ENCODE peak calls at places on chromosomes 2 and 18, in eight cellular contexts. D is activated effector memory CD4-positive, alpha-beta T cell treated with Interleukin-2 at 50 U/mL for 16 hours; R is cardiac muscle cell; U is activated naive CD4-positive, alpha-beta T cell treated with anti-CD3 and anti-CD28 coated beads for 36 hours; A is D341Med; Q is NCI-H226; G is naive B cell; Y is WTC11. N is an unnamed sample.

GRCh38 chr2:39608690-39609457 is 56.8 kb upstream of the TMEM178A start:
- DNase-seq in D (no peak), R (peak; percentile 43), U (no peak), A (no peak), Q (no peak), G (no peak), Y (no peak), N (no peak)

GRCh38 chr2:16709769-16710168 is 44.1 kb upstream of the CYRIA start:
- DNase-seq in D (no peak), R (no peak), U (no peak), A (no peak), Q (no peak), G (no peak), Y (no peak), N (no peak)

GRCh38 chr2:197179744-197180498 is 130.7 kb downstream of the ANKRD44 start:
- DNase-seq in D (no peak), R (peak; percentile 63), U (no peak), A (no peak), Q (no peak), G (no peak), Y (no peak), N (no peak)

GRCh38 chr2:112121682-112122254 is 16.4 kb upstream of the FBLN7 start:
- DNase-seq in D (no peak), R (peak; percentile 74), U (peak; percentile 75), A (peak; percentile 29), Q (no peak), G (peak; percentile 29), Y (no peak), N (no peak)

GRCh38 chr2:23595601-23596251 is 210.7 kb downstream of the KLHL29 start:
- DNase-seq in D (no peak), R (peak; percentile 31), U (no peak), A (peak; percentile 57), Q (no peak), G (no peak), Y (no peak), N (no peak)

GRCh38 chr2:160125828-160126227 is 63.4 kb upstream of the PLA2R1 start:
- DNase-seq in D (no peak), R (no peak), U (no peak), A (no peak), Q (no peak), G (no peak), Y (no peak), N (no peak)

GRCh38 chr2:37457401-37457901 is 113.0 kb downstream of the QPCT start:
- DNase-seq in D (no peak), R (peak; percentile 36), U (no peak), A (no peak), Q (no peak), G (no peak), Y (no peak), N (no peak)

GRCh38 chr18:79586436-79587297 is 92.9 kb upstream of the CTDP1 start:
- DNase-seq in D (no peak), R (no peak), U (no peak), A (no peak), Q (no peak), G (no peak), Y (peak; percentile 4), N (no peak)

GRCh38 chr2:54651291-54651690 is 72.2 kb upstream of the EML6 start:
- DNase-seq in D (no peak), R (no peak), U (no peak), A (no peak), Q (no peak), G (no peak), Y (no peak), N (no peak)

GRCh38 chr2:201532686-201533304 is 81.3 kb downstream of the STRADB start:
- DNase-seq in D (no peak), R (peak; percentile 67), U (peak; percentile 20), A (no peak), Q (peak; percentile 26), G (no peak), Y (no peak), N (no peak)

GRCh38 chr2:143110759-143111428 is 18.3 kb upstream of the ARHGAP15 start:
- DNase-seq in D (peak; percentile 32), R (peak; percentile 78), U (peak; percentile 82), A (peak; percentile 56), Q (peak; percentile 39), G (peak; percentile 60), Y (peak; percentile 66), N (peak; percentile 71)

GRCh38 chr18:28767201-28767600 is 590.3 kb upstream of the CDH2 start:
- DNase-seq in D (no peak), R (no peak), U (no peak), A (no peak), Q (no peak), G (no peak), Y (no peak), N (no peak)

GRCh38 chr2:239818531-239819011 is 206.6 kb downstream of the NDUFA10 start:
- DNase-seq in D (no peak), R (no peak), U (no peak), A (no peak), Q (no peak), G (no peak), Y (no peak), N (no peak)

GRCh38 chr2:96264656-96265348 is 995 bp downstream of the TMEM127 start:
- DNase-seq in D (no peak), R (peak; percentile 33), U (peak; percentile 31), A (peak; percentile 71), Q (no peak), G (peak; percentile 37), Y (no peak), N (no peak)

GRCh38 chr2:3186766-3187165 is 190.9 kb downstream of the EIPR1 start:
- DNase-seq in D (no peak), R (no peak), U (no peak), A (no peak), Q (no peak), G (no peak), Y (no peak), N (no peak)

GRCh38 chr2:84493494-84493893 is 22.8 kb upstream of the DNAH6 start:
- DNase-seq in D (no peak), R (peak; percentile 91), U (no peak), A (no peak), Q (peak; percentile 81), G (no peak), Y (no peak), N (no peak)

GRCh38 chr2:236585966-236586365 is 16.3 kb downstream of the ACKR3 start:
- DNase-seq in D (no peak), R (no peak), U (no peak), A (no peak), Q (no peak), G (no peak), Y (no peak), N (no peak)

GRCh38 chr18:68693091-68693815 is 21.7 kb downstream of the TMX3 start:
- DNase-seq in D (no peak), R (no peak), U (no peak), A (no peak), Q (no peak), G (no peak), Y (no peak), N (no peak)

GRCh38 chr2:188875104-188875503 is 99.1 kb upstream of the COL3A1 start:
- DNase-seq in D (no peak), R (no peak), U (no peak), A (no peak), Q (no peak), G (no peak), Y (no peak), N (no peak)

GRCh38 chr2:47569658-47570398 is 166.9 kb downstream of the MSH2 start:
- DNase-seq in D (no peak), R (peak; percentile 17), U (peak; percentile 15), A (peak; percentile 77), Q (no peak), G (no peak), Y (peak; percentile 47), N (peak; percentile 74)

GRCh38 chr2:65064728-65065552 is 8.7 kb downstream of the CEP68 start:
- DNase-seq in D (no peak), R (peak; percentile 92), U (peak; percentile 70), A (peak; percentile 76), Q (no peak), G (peak; percentile 76), Y (no peak), N (peak; percentile 34)

GRCh38 chr2:95530734-95531133 is 46.2 kb upstream of the TRIM43B start:
- DNase-seq in D (no peak), R (peak; percentile 46), U (peak; percentile 40), A (no peak), Q (peak; percentile 77), G (no peak), Y (no peak), N (no peak)

GRCh38 chr18:70377857-70378701 is 89.2 kb downstream of the SOCS6 start:
- DNase-seq in D (no peak), R (peak; percentile 12), U (no peak), A (no peak), Q (no peak), G (no peak), Y (no peak), N (no peak)

GRCh38 chr2:231666171-231667095 is 41.9 kb upstream of the PTMA start:
- DNase-seq in D (no peak), R (peak; percentile 95), U (no peak), A (no peak), Q (peak; percentile 93), G (peak; percentile 42), Y (peak; percentile 90), N (peak; percentile 74)

GRCh38 chr2:203404996-203405395 is 76.8 kb downstream of the ABI2 start:
- DNase-seq in D (no peak), R (peak; percentile 27), U (no peak), A (no peak), Q (no peak), G (no peak), Y (no peak), N (no peak)

GRCh38 chr2:185473838-185474237 is 264.8 kb upstream of the FSIP2 start:
- DNase-seq in D (no peak), R (no peak), U (no peak), A (no peak), Q (no peak), G (no peak), Y (no peak), N (no peak)

GRCh38 chr18:43830905-43831304 is 553.6 kb upstream of the SYT4 start:
- DNase-seq in D (no peak), R (no peak), U (no peak), A (no peak), Q (no peak), G (no peak), Y (no peak), N (no peak)

GRCh38 chr2:119028327-119029174 is 86.6 kb downstream of the MARCO start:
- DNase-seq in D (no peak), R (peak; percentile 43), U (peak; percentile 24), A (peak; percentile 62), Q (no peak), G (no peak), Y (peak; percentile 79), N (peak; percentile 69)

GRCh38 chr2:37877457-37878315 is 47.4 kb upstream of the RMDN2 start:
- DNase-seq in D (no peak), R (peak; percentile 79), U (peak; percentile 55), A (peak; percentile 55), Q (peak; percentile 40), G (peak; percentile 39), Y (no peak), N (peak; percentile 62)

GRCh38 chr2:147603434-147604225 is 241.2 kb upstream of the ACVR2A start:
- DNase-seq in D (no peak), R (peak; percentile 3), U (no peak), A (no peak), Q (no peak), G (no peak), Y (no peak), N (no peak)

GRCh38 chr2:139271149-139271548 is 491.0 kb upstream of the NXPH2 start:
- DNase-seq in D (no peak), R (no peak), U (no peak), A (no peak), Q (no peak), G (no peak), Y (no peak), N (no peak)

GRCh38 chr2:107595749-107596148 is 230.9 kb upstream of the RGPD4 start:
- DNase-seq in D (no peak), R (peak; percentile 26), U (no peak), A (no peak), Q (no peak), G (no peak), Y (no peak), N (no peak)